ENCODE peak calls at places on chromosomes 5 and 9, in seven cellular contexts. Z, O, J, K, X, W and P are unnamed samples.

GRCh38 chr5:87195104-87195581 is 72.5 kb upstream of the RASA1 start:
- DNase-seq in Z (peak; percentile 85), O (peak; percentile 85), J (no peak), K (peak; percentile 68), X (peak; percentile 86), W (no peak), P (no peak)

GRCh38 chr5:90518666-90519065 is 10.7 kb downstream of the LYSMD3 start:
- DNase-seq in Z (peak; percentile 71), O (peak; percentile 39), J (no peak), K (peak; percentile 80), X (peak; percentile 28), W (no peak), P (peak; percentile 70)

GRCh38 chr5:143440448-143441102 is 37.1 kb upstream of the NR3C1 start:
- DNase-seq in Z (no peak), O (peak; percentile 17), J (no peak), K (no peak), X (no peak), W (no peak), P (no peak)

GRCh38 chr5:155954739-155955445 is 372.1 kb upstream of the SGCD start:
- DNase-seq in Z (peak; percentile 50), O (no peak), J (no peak), K (no peak), X (peak; percentile 19), W (peak; percentile 36), P (no peak)

GRCh38 chr5:110996742-110997141 is 74.8 kb upstream of the TSLP start:
- DNase-seq in Z (no peak), O (no peak), J (no peak), K (no peak), X (no peak), W (no peak), P (no peak)

GRCh38 chr5:141476132-141476909 is 555 bp downstream of the PCDHGC3 start:
- DNase-seq in Z (peak; percentile 85), O (peak; percentile 75), J (no peak), K (no peak), X (peak; percentile 89), W (peak; percentile 75), P (no peak)

GRCh38 chr9:77897292-77897691 is 134.3 kb downstream of the GNAQ start:
- DNase-seq in Z (peak; percentile 17), O (peak; percentile 24), J (no peak), K (peak; percentile 8), X (peak; percentile 7), W (peak; percentile 9), P (no peak)

GRCh38 chr9:75918154-75918553 is 27.7 kb downstream of the PCSK5 start:
- DNase-seq in Z (no peak), O (no peak), J (peak; percentile 76), K (no peak), X (no peak), W (no peak), P (no peak)

GRCh38 chr5:75037106-75037505 is 15.3 kb downstream of the GCNT4 start:
- DNase-seq in Z (peak; percentile 84), O (peak; percentile 12), J (peak; percentile 94), K (peak; percentile 95), X (peak; percentile 93), W (no peak), P (no peak)

GRCh38 chr5:59660737-59661136 is 232.8 kb downstream of the PDE4D start:
- DNase-seq in Z (no peak), O (peak; percentile 52), J (no peak), K (peak; percentile 53), X (peak; percentile 57), W (no peak), P (no peak)

GRCh38 chr9:92635760-92636159 is 34.2 kb downstream of the IPPK start:
- DNase-seq in Z (no peak), O (no peak), J (no peak), K (no peak), X (no peak), W (no peak), P (no peak)

GRCh38 chr9:129493002-129493713 is 127.7 kb downstream of the C9orf50 start:
- DNase-seq in Z (no peak), O (no peak), J (no peak), K (no peak), X (no peak), W (peak; percentile 5), P (no peak)

GRCh38 chr9:122875523-122875922 is 29.6 kb downstream of the RC3H2 start:
- DNase-seq in Z (no peak), O (no peak), J (no peak), K (no peak), X (no peak), W (no peak), P (no peak)

GRCh38 chr5:67855523-67855922 is 360.0 kb upstream of the PIK3R1 start:
- DNase-seq in Z (no peak), O (no peak), J (no peak), K (no peak), X (no peak), W (no peak), P (no peak)
- H3K4me3 ChIP-seq in Z (no peak overlapping the region), O (no peak overlapping the region), J (no peak overlapping the region), K (no peak overlapping the region), X (no peak overlapping the region), W (no peak overlapping the region), P (no peak overlapping the region)

DNA sequence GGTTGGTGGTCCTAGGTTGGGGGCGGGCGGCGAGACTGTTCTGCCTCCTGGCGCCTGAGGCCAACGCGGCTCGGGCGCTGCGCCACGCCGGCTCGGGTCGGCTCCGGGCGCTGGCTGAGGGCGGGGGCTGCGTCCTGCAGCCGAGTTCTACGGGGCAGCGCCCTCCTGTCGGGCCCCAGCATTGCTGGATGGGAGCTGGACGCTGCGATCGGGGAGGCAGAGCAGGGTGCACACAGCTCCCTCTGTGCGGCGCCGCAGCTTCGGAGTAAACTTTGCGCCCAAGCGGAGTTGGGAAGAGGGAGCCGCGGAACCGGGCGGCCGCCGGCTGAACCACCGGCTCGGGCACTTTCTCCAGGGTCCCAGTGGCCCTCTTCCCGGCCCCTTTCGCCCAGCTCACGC is 530 bp downstream of the PRDM6 start:
- DNase-seq in Z (peak; percentile 34), O (peak; percentile 16), J (no peak), K (no peak), X (peak; percentile 73), W (peak; percentile 66), P (no peak)
- TF ChIP-seq EZH2 in Z (no peak), O (peak; percentile 47), J (no peak), K (no peak), X (no peak), W (peak; percentile 27), P (no peak)

GRCh38 chr5:16617272-16617973 is 626 bp upstream of the RETREG1 start:
- DNase-seq in Z (no peak), O (no peak), J (no peak), K (no peak), X (no peak), W (peak; percentile 42), P (no peak)

GRCh38 chr5:16615737-16616535 is 861 bp downstream of the RETREG1 start:
- DNase-seq in Z (no peak), O (no peak), J (no peak), K (peak; percentile 48), X (no peak), W (peak; percentile 21), P (no peak)

GRCh38 chr5:16619136-16619535 is 2.3 kb upstream of the RETREG1 start:
- DNase-seq in Z (no peak), O (no peak), J (no peak), K (no peak), X (no peak), W (no peak), P (no peak)

GRCh38 chr5:16616536-16617271 is at the start of gene RETREG1:
- DNase-seq in Z (peak; percentile 29), O (peak; percentile 8), J (peak; percentile 15), K (peak; percentile 61), X (peak; percentile 51), W (peak; percentile 70), P (no peak)

DNA sequence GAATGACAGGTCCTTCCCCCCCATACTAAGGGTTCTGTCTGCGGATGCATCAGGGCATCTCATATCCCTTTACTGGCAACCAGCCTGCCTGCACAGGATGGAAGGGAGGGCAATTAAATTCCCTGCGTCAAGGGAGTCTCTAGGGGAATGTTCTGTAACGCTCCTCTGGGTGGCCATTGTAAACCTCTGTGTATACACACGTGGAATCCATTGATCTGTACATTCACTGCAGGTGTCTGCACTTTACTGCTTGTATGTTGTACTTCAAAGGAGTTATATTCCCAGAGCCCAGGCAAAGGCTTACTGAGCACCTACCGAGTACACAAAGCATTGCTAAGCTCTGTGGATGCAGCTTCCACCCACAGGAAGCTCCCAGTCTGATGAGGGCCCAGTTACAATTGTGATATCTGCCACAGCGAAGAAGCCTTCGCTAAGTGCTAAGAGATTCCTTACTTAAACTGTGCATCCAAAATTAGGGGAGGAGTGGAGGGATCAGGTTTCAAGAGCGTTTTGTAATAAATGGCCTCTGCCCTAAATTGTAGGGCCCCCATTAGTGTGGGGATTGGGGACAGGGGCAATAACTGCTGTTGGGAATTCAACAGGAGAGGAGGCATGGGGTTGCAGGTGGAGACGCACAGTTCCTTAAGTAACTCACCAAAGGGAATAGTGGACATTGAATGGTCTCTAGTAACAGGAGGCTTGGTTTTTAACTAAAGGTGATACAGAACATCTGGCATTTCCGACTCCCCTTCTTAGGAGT is 1.5 kb upstream of the RETREG1 start:
- DNase-seq in Z (no peak), O (no peak), J (no peak), K (no peak), X (no peak), W (peak; percentile 8), P (no peak)
- H3K9ac ChIP-seq in Z (no peak overlapping the region), O (no peak overlapping the region), J (no peak overlapping the region), K (no peak overlapping the region), X (no peak overlapping the region), W (no peak overlapping the region), P (no peak overlapping the region)

GRCh38 chr9:125759812-125760134 is 12.6 kb downstream of the PBX3 start:
- DNase-seq in Z (peak; percentile 45), O (peak; percentile 27), J (no peak), K (no peak), X (peak; percentile 62), W (peak; percentile 69), P (no peak)
- H3K4me3 ChIP-seq in Z (peak overlapping the region; percentile 41), O (peak overlapping the region; percentile 4), J (no peak overlapping the region), K (peak overlapping the region; percentile 53), X (peak overlapping the region; percentile 72), W (peak overlapping the region; percentile 38), P (no peak overlapping the region)

GRCh38 chr5:79201206-79201605 is 34.7 kb upstream of the JMY start:
- DNase-seq in Z (peak; percentile 58), O (peak; percentile 27), J (no peak), K (no peak), X (no peak), W (peak; percentile 6), P (no peak)
- TF ChIP-seq EZH2 in Z (no peak), O (no peak), J (no peak), K (no peak), X (no peak), W (no peak), P (no peak)

DNA sequence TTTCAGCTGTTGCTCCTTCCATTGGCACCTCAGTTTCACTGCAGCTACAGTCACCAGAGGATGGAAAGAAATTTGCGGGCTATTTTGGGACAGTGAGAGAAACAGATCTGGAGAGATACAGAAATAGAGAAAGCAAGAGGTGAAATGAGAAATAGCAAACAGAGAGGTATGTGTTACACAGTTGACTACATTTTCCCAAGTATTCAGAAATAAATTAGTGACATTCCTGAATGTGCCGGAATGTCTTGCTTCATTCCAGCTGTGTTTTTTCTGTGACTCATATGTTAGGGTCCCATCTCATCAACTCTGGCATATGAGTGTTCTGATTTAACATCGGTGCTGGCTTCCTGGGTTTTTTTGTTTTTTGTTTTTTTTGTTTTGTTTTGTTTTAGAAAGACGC is 63.8 kb upstream of the ZNF462 start:
- DNase-seq in Z (peak; percentile 92), O (peak; percentile 81), J (no peak), K (peak; percentile 71), X (peak; percentile 59), W (no peak), P (no peak)
- H3K9ac ChIP-seq in Z (no peak overlapping the region), O (peak overlapping the region; percentile 63), J (no peak overlapping the region), K (no peak overlapping the region), X (no peak overlapping the region), W (no peak overlapping the region), P (no peak overlapping the region)

GRCh38 chr9:747567-747966 is 93.9 kb upstream of the DMRT1 start:
- DNase-seq in Z (no peak), O (no peak), J (no peak), K (no peak), X (no peak), W (no peak), P (no peak)
- H3K4me3 ChIP-seq in Z (no peak overlapping the region), O (no peak overlapping the region), J (no peak overlapping the region), K (no peak overlapping the region), X (no peak overlapping the region), W (no peak overlapping the region), P (no peak overlapping the region)